ENCODE peak calls at places on chromosome 20, in six cellular contexts. One of them, this sample, is unnamed.

GRCh38 chr20:3603108-3603507 is 60.1 kb downstream of the GFRA4 start:
- DNase-seq in skeletal muscle cell: no peak
- DNase-seq in omental fat pad: no peak
- DNase-seq in iris pigment epithelial cell: no peak
- DNase-seq in KG1: no peak
- DNase-seq in left kidney: no peak
- DNase-seq in this sample: no peak

GRCh38 chr20:1718604-1719384 is 61.2 kb upstream of the SIRPG start:
- DNase-seq in omental fat pad: peak; percentile 47
- DNase-seq in skeletal muscle cell: peak; percentile 39
- DNase-seq in KG1: no peak
- DNase-seq in left kidney: no peak
- DNase-seq in iris pigment epithelial cell: no peak
- DNase-seq in this sample: no peak

GRCh38 chr20:21436186-21436585 is 38.9 kb upstream of the NKX2-4 start:
- DNase-seq in left kidney: no peak
- DNase-seq in KG1: no peak
- DNase-seq in skeletal muscle cell: peak; percentile 72
- DNase-seq in omental fat pad: no peak
- DNase-seq in iris pigment epithelial cell: peak; percentile 93
- DNase-seq in this sample: no peak

GRCh38 chr20:60056345-60057122 is 98.3 kb downstream of the CDH26 start:
- DNase-seq in left kidney: no peak
- DNase-seq in skeletal muscle cell: no peak
- DNase-seq in KG1: peak; percentile 41
- DNase-seq in iris pigment epithelial cell: no peak
- DNase-seq in omental fat pad: no peak
- DNase-seq in this sample: no peak

GRCh38 chr20:62843656-62844055 is 18.0 kb downstream of the TCFL5 start:
- DNase-seq in skeletal muscle cell: no peak
- DNase-seq in left kidney: no peak
- DNase-seq in KG1: no peak
- DNase-seq in omental fat pad: no peak
- DNase-seq in iris pigment epithelial cell: no peak
- DNase-seq in this sample: no peak

GRCh38 chr20:57808266-57808866 is 98.6 kb upstream of the PMEPA1 start:
- DNase-seq in KG1: no peak
- DNase-seq in iris pigment epithelial cell: no peak
- DNase-seq in left kidney: no peak
- DNase-seq in skeletal muscle cell: no peak
- DNase-seq in omental fat pad: no peak
- DNase-seq in this sample: no peak

GRCh38 chr20:32484221-32485125 is 100.7 kb downstream of the NOL4L start:
- DNase-seq in iris pigment epithelial cell: no peak
- DNase-seq in left kidney: peak; percentile 89
- DNase-seq in omental fat pad: no peak
- DNase-seq in skeletal muscle cell: no peak
- DNase-seq in KG1: no peak
- DNase-seq in this sample: no peak

GRCh38 chr20:57260959-57261357 is 5.5 kb downstream of the BMP7 start:
- DNase-seq in left kidney: peak; percentile 77
- DNase-seq in iris pigment epithelial cell: peak; percentile 17
- DNase-seq in skeletal muscle cell: no peak
- DNase-seq in omental fat pad: no peak
- DNase-seq in KG1: no peak
- DNase-seq in this sample: no peak

GRCh38 chr20:15799871-15800270 is 773.4 kb downstream of the KIF16B start:
- DNase-seq in KG1: no peak
- DNase-seq in iris pigment epithelial cell: peak; percentile 39
- DNase-seq in omental fat pad: no peak
- DNase-seq in skeletal muscle cell: peak; percentile 31
- DNase-seq in left kidney: no peak
- DNase-seq in this sample: no peak

GRCh38 chr20:25295386-25296093 is 47.7 kb downstream of the PYGB start:
- DNase-seq in skeletal muscle cell: no peak
- DNase-seq in iris pigment epithelial cell: no peak
- DNase-seq in KG1: no peak
- DNase-seq in left kidney: no peak
- DNase-seq in omental fat pad: no peak
- DNase-seq in this sample: no peak

GRCh38 chr20:46545827-46546138 is 4.7 kb downstream of the OCSTAMP start:
- DNase-seq in omental fat pad: no peak
- DNase-seq in left kidney: no peak
- DNase-seq in iris pigment epithelial cell: no peak
- DNase-seq in skeletal muscle cell: no peak
- DNase-seq in KG1: no peak
- DNase-seq in this sample: no peak

GRCh38 chr20:9515761-9516657 is 1.6 kb downstream of the LAMP5 start:
- DNase-seq in skeletal muscle cell: no peak
- DNase-seq in iris pigment epithelial cell: no peak
- DNase-seq in omental fat pad: no peak
- DNase-seq in left kidney: peak; percentile 63
- DNase-seq in KG1: no peak
- DNase-seq in this sample: no peak

GRCh38 chr20:11754451-11754850 is 163.2 kb upstream of the BTBD3 start:
- DNase-seq in left kidney: no peak
- DNase-seq in skeletal muscle cell: no peak
- DNase-seq in omental fat pad: no peak
- DNase-seq in iris pigment epithelial cell: no peak
- DNase-seq in KG1: no peak
- DNase-seq in this sample: no peak

GRCh38 chr20:32965581-32966373 is 38.5 kb downstream of the SUN5 start:
- DNase-seq in omental fat pad: no peak
- DNase-seq in left kidney: no peak
- DNase-seq in skeletal muscle cell: no peak
- DNase-seq in KG1: no peak
- DNase-seq in iris pigment epithelial cell: no peak
- DNase-seq in this sample: no peak

GRCh38 chr20:61340157-61340556 is 88.1 kb downstream of the CDH4 start:
- DNase-seq in iris pigment epithelial cell: no peak
- DNase-seq in omental fat pad: no peak
- DNase-seq in KG1: no peak
- DNase-seq in skeletal muscle cell: no peak
- DNase-seq in left kidney: peak; percentile 31
- DNase-seq in this sample: no peak

GRCh38 chr20:25055711-25056492 is 2.0 kb downstream of the ACSS1 start:
- DNase-seq in skeletal muscle cell: no peak
- DNase-seq in KG1: no peak
- DNase-seq in iris pigment epithelial cell: no peak
- DNase-seq in omental fat pad: no peak
- DNase-seq in left kidney: no peak
- DNase-seq in this sample: no peak

GRCh38 chr20:5234978-5235377 is 81.8 kb downstream of the PROKR2 start:
- DNase-seq in left kidney: no peak
- DNase-seq in omental fat pad: no peak
- DNase-seq in KG1: no peak
- DNase-seq in skeletal muscle cell: no peak
- DNase-seq in iris pigment epithelial cell: no peak
- DNase-seq in this sample: no peak

GRCh38 chr20:13638162-13638495 is 603 bp downstream of the TASP1 start:
- DNase-seq in iris pigment epithelial cell: peak; percentile 20
- DNase-seq in skeletal muscle cell: no peak
- DNase-seq in omental fat pad: no peak
- DNase-seq in KG1: no peak
- DNase-seq in left kidney: peak; percentile 80
- DNase-seq in this sample: no peak

GRCh38 chr20:44247131-44247571 is at the start of gene GDAP1L1:
- DNase-seq in left kidney: peak; percentile 76
- DNase-seq in iris pigment epithelial cell: no peak
- DNase-seq in omental fat pad: no peak
- DNase-seq in skeletal muscle cell: no peak
- DNase-seq in KG1: no peak
- DNase-seq in this sample: no peak

GRCh38 chr20:46946181-46946624 is 51.6 kb downstream of the EYA2 start:
- DNase-seq in skeletal muscle cell: no peak
- DNase-seq in KG1: no peak
- DNase-seq in left kidney: no peak
- DNase-seq in iris pigment epithelial cell: no peak
- DNase-seq in omental fat pad: no peak
- DNase-seq in this sample: no peak

GRCh38 chr20:43843965-43844660 is 70.5 kb upstream of the TOX2 start:
- DNase-seq in omental fat pad: no peak
- DNase-seq in KG1: no peak
- DNase-seq in skeletal muscle cell: no peak
- DNase-seq in iris pigment epithelial cell: no peak
- DNase-seq in left kidney: no peak
- DNase-seq in this sample: no peak

GRCh38 chr20:60857708-60858107 is 394.4 kb upstream of the CDH4 start:
- DNase-seq in KG1: no peak
- DNase-seq in skeletal muscle cell: peak; percentile 77
- DNase-seq in iris pigment epithelial cell: peak; percentile 36
- DNase-seq in omental fat pad: no peak
- DNase-seq in left kidney: no peak
- DNase-seq in this sample: no peak

GRCh38 chr20:23448167-23448566 is 4.5 kb downstream of the CST11 start:
- DNase-seq in skeletal muscle cell: no peak
- DNase-seq in iris pigment epithelial cell: no peak
- DNase-seq in left kidney: no peak
- DNase-seq in KG1: no peak
- DNase-seq in omental fat pad: no peak
- DNase-seq in this sample: no peak

GRCh38 chr20:13930246-13930645 is 60.2 kb downstream of the SEL1L2 start:
- DNase-seq in left kidney: no peak
- DNase-seq in iris pigment epithelial cell: no peak
- DNase-seq in KG1: no peak
- DNase-seq in omental fat pad: no peak
- DNase-seq in skeletal muscle cell: no peak
- DNase-seq in this sample: no peak

GRCh38 chr20:24657211-24657610 is 187.8 kb downstream of the SYNDIG1 start:
- DNase-seq in iris pigment epithelial cell: peak; percentile 43
- DNase-seq in KG1: no peak
- DNase-seq in skeletal muscle cell: peak; percentile 44
- DNase-seq in omental fat pad: no peak
- DNase-seq in left kidney: peak; percentile 90
- DNase-seq in this sample: no peak

GRCh38 chr20:48875914-48876240 is 45.6 kb upstream of the ARFGEF2 start:
- DNase-seq in omental fat pad: no peak
- DNase-seq in left kidney: no peak
- DNase-seq in KG1: no peak
- DNase-seq in skeletal muscle cell: no peak
- DNase-seq in iris pigment epithelial cell: peak; percentile 27
- DNase-seq in this sample: peak; percentile 76